ENCODE peak calls at places on chromosomes 3 and 15, in seven cellular contexts. T is left cardiac atrium; F is NAMALWA; C is HFF-Myc; W is nucleus accumbens; H is nephron progenitor cell; B is naive thymus-derived CD8-positive, alpha-beta T cell. R is an unnamed sample.

GRCh38 chr15:85313339-85313738 is 67.1 kb upstream of the AKAP13 start:
- DNase-seq in T (no peak), B (no peak), H (no peak), C (no peak), F (no peak), W (no peak), R (no peak)

GRCh38 chr15:85318048-85318731 is 62.2 kb upstream of the AKAP13 start:
- DNase-seq in H (no peak), W (no peak), T (no peak), B (no peak), F (peak), C (peak), R (peak)

GRCh38 chr3:36165509-36165908 is 214.8 kb upstream of the STAC start:
- DNase-seq in W (no peak), T (no peak), C (no peak), H (no peak), F (no peak), B (no peak), R (no peak)

GRCh38 chr15:60933914-60934885 is 294.9 kb downstream of the RORA start:
- DNase-seq in B (peak), T (no peak), C (peak), H (no peak), W (no peak), F (no peak), R (no peak)

GRCh38 chr3:190444576-190445145 is 5.0 kb downstream of the TMEM207 start:
- DNase-seq in H (no peak), F (no peak), T (no peak), C (no peak), W (no peak), B (no peak), R (no peak)

GRCh38 chr3:58237940-58238681 is 519 bp downstream of the ABHD6 start:
- DNase-seq in C (no peak), W (peak), T (peak), B (peak), H (peak), F (peak), R (peak)

GRCh38 chr15:91516866-91517265 is 336.6 kb upstream of the SLCO3A1 start:
- DNase-seq in W (no peak), T (no peak), F (no peak), H (no peak), B (no peak), C (no peak), R (no peak)

GRCh38 chr3:39428745-39429201 is 22.3 kb downstream of the RPSA start:
- DNase-seq in F (no peak), W (no peak), C (no peak), T (peak), B (no peak), H (no peak), R (no peak)

GRCh38 chr15:62850318-62850717 is 192.2 kb upstream of the TPM1 start:
- DNase-seq in C (no peak), T (no peak), H (no peak), F (no peak), B (no peak), W (no peak), R (no peak)

GRCh38 chr3:112392393-112393359 is 59.7 kb downstream of the CD200 start:
- DNase-seq in C (no peak), B (no peak), T (no peak), F (no peak), W (no peak), H (no peak), R (no peak)

GRCh38 chr3:106261915-106262683 is 393.3 kb upstream of the CBLB start:
- DNase-seq in F (no peak), W (no peak), C (peak), T (no peak), H (no peak), B (no peak), R (no peak)

GRCh38 chr3:120449701-120450216 is 1.0 kb downstream of the FSTL1 start:
- DNase-seq in W (no peak), C (no peak), H (no peak), T (no peak), B (no peak), F (no peak), R (no peak)

GRCh38 chr3:85584779-85585356 is 626.1 kb downstream of the CADM2 start:
- DNase-seq in C (no peak), H (no peak), W (no peak), T (no peak), B (no peak), F (no peak), R (no peak)

GRCh38 chr3:72520690-72521308 is 327.4 kb downstream of the SHQ1 start:
- DNase-seq in F (no peak), W (no peak), B (no peak), H (no peak), C (peak), T (no peak), R (no peak)

GRCh38 chr3:100634493-100635272 is 25.3 kb downstream of the ADGRG7 start:
- DNase-seq in C (no peak), T (no peak), H (peak), F (peak), W (no peak), B (no peak), R (no peak)

GRCh38 chr15:32706704-32707103 is 11.1 kb upstream of the GREM1 start:
- DNase-seq in C (no peak), H (no peak), F (no peak), T (no peak), B (no peak), W (no peak), R (no peak)

GRCh38 chr3:33883538-33884203 is 85.2 kb downstream of the PDCD6IP start:
- DNase-seq in B (peak), W (no peak), T (no peak), F (peak), H (peak), C (peak), R (no peak)

GRCh38 chr15:78763796-78764241 is 47.4 kb downstream of the ADAMTS7 start:
- DNase-seq in C (no peak), F (no peak), H (no peak), W (no peak), B (no peak), T (no peak), R (no peak)

GRCh38 chr15:45919806-45920205 is 285.0 kb downstream of the SQOR start:
- DNase-seq in C (peak), T (peak), B (no peak), W (no peak), H (no peak), F (no peak), R (no peak)

GRCh38 chr3:139020868-139021234 is at the start of gene PRR23B:
- DNase-seq in W (no peak), F (peak), C (no peak), T (no peak), H (no peak), B (no peak), R (no peak)

GRCh38 chr3:130838898-130839572 is 54.8 kb upstream of the ATP2C1 start:
- DNase-seq in F (peak), C (no peak), H (no peak), T (no peak), B (no peak), W (no peak), R (no peak)

GRCh38 chr3:174325834-174326705 is 533.1 kb upstream of the NAALADL2 start:
- DNase-seq in C (peak), H (no peak), W (no peak), B (no peak), F (no peak), T (no peak), R (no peak)

R was measured in ecto neural progenitor cell.